ENCODE peak calls at places on chromosomes 13 and 19, in four cellular contexts. One of them, this sample, is unnamed. For H3K36me3, the result is how much of the 10 kb centered on the place peaks cover.

GRCh38 chr19:11096210-11096841 is 7.1 kb downstream of the LDLR start:
- DNase-seq in endodermal cell: no peak
- DNase-seq in tibial artery: peak
- DNase-seq in neural progenitor cell: no peak
- DNase-seq in this sample: peak

GRCh38 chr19:2372076-2372612 is 12.1 kb downstream of the TMPRSS9 start:
- DNase-seq in endodermal cell: no peak
- DNase-seq in tibial artery: no peak
- DNase-seq in neural progenitor cell: no peak
- DNase-seq in this sample: no peak

GRCh38 chr19:2246801-2247361 is 2.2 kb upstream of the AMH start:
- DNase-seq in endodermal cell: no peak
- DNase-seq in tibial artery: no peak
- DNase-seq in neural progenitor cell: no peak
- DNase-seq in this sample: peak

GRCh38 chr19:29860492-29860891 is 48.7 kb downstream of the CCNE1 start:
- DNase-seq in endodermal cell: peak
- DNase-seq in tibial artery: no peak
- DNase-seq in neural progenitor cell: peak
- DNase-seq in this sample: no peak

GRCh38 chr13:48448285-48448962 is 35.5 kb upstream of the LPAR6 start:
- DNase-seq in endodermal cell: no peak
- DNase-seq in tibial artery: no peak
- DNase-seq in neural progenitor cell: no peak
- DNase-seq in this sample: no peak

GRCh38 chr19:17902701-17903100 is 30.1 kb upstream of the CCDC124 start:
- DNase-seq in endodermal cell: no peak
- DNase-seq in tibial artery: no peak
- DNase-seq in neural progenitor cell: no peak
- DNase-seq in this sample: no peak

GRCh38 chr19:51131780-51132680 is 7.3 kb downstream of the SIGLEC9 start:
- DNase-seq in endodermal cell: no peak
- DNase-seq in tibial artery: peak
- DNase-seq in neural progenitor cell: peak
- DNase-seq in this sample: peak

GRCh38 chr13:102774210-102774560 is 599 bp upstream of the TEX30 start:
- DNase-seq in endodermal cell: no peak
- DNase-seq in tibial artery: no peak
- DNase-seq in neural progenitor cell: no peak
- DNase-seq in this sample: no peak

GRCh38 chr19:18426416-18426767 is 7.2 kb downstream of the SSBP4 start:
- DNase-seq in endodermal cell: peak
- DNase-seq in tibial artery: no peak
- DNase-seq in neural progenitor cell: no peak
- DNase-seq in this sample: no peak

GRCh38 chr13:41766439-41766838 is 194.5 kb downstream of the VWA8 start:
- DNase-seq in endodermal cell: no peak
- DNase-seq in tibial artery: no peak
- DNase-seq in neural progenitor cell: no peak
- DNase-seq in this sample: no peak

GRCh38 chr13:95716231-95716630 is 39.3 kb downstream of the DNAJC3 start:
- DNase-seq in endodermal cell: peak
- DNase-seq in tibial artery: no peak
- DNase-seq in neural progenitor cell: peak
- DNase-seq in this sample: no peak

GRCh38 chr19:15715642-15716041 is 12.2 kb upstream of the OR10H2 start:
- DNase-seq in endodermal cell: no peak
- DNase-seq in tibial artery: no peak
- DNase-seq in neural progenitor cell: no peak
- DNase-seq in this sample: no peak

GRCh38 chr13:73607489-73608156 is 526.6 kb downstream of the KLF12 start:
- DNase-seq in endodermal cell: no peak
- DNase-seq in tibial artery: no peak
- DNase-seq in neural progenitor cell: no peak
- DNase-seq in this sample: no peak

GRCh38 chr13:76852991-76853390 is 33.2 kb downstream of the KCTD12 start:
- DNase-seq in endodermal cell: no peak
- DNase-seq in tibial artery: no peak
- DNase-seq in neural progenitor cell: no peak
- DNase-seq in this sample: peak

GRCh38 chr13:36115306-36115705 is 15.9 kb downstream of the DCLK1 start:
- DNase-seq in endodermal cell: no peak
- DNase-seq in tibial artery: no peak
- DNase-seq in neural progenitor cell: no peak
- DNase-seq in this sample: no peak

GRCh38 chr19:13507053-13507611 is 853 bp upstream of the CACNA1A start:
- DNase-seq in endodermal cell: peak
- DNase-seq in tibial artery: no peak
- DNase-seq in neural progenitor cell: peak
- DNase-seq in this sample: no peak

GRCh38 chr13:24270639-24271131 is 38.7 kb upstream of the C1QTNF9 start:
- DNase-seq in endodermal cell: peak
- DNase-seq in tibial artery: peak
- DNase-seq in neural progenitor cell: peak
- DNase-seq in this sample: peak

GRCh38 chr19:37855098-37855497 is 51.3 kb downstream of the WDR87 start:
- DNase-seq in endodermal cell: no peak
- DNase-seq in tibial artery: no peak
- DNase-seq in neural progenitor cell: no peak
- DNase-seq in this sample: peak

GRCh38 chr13:91647361-91647970 is 249.0 kb downstream of the GPC5 start:
- DNase-seq in endodermal cell: peak
- DNase-seq in tibial artery: no peak
- DNase-seq in neural progenitor cell: peak
- DNase-seq in this sample: peak

GRCh38 chr13:28820099-28821051 is at the start of gene MTUS2:
- DNase-seq in endodermal cell: peak
- DNase-seq in tibial artery: no peak
- DNase-seq in neural progenitor cell: peak
- DNase-seq in this sample: peak

GRCh38 chr13:41054919-41055619 is 6.2 kb upstream of the WBP4 start:
- DNase-seq in endodermal cell: peak
- DNase-seq in tibial artery: no peak
- DNase-seq in neural progenitor cell: peak
- DNase-seq in this sample: no peak

GRCh38 chr13:21234537-21234936 is 58.1 kb downstream of the MRPL57 start:
- DNase-seq in endodermal cell: no peak
- DNase-seq in tibial artery: no peak
- DNase-seq in neural progenitor cell: no peak
- DNase-seq in this sample: no peak

DNA sequence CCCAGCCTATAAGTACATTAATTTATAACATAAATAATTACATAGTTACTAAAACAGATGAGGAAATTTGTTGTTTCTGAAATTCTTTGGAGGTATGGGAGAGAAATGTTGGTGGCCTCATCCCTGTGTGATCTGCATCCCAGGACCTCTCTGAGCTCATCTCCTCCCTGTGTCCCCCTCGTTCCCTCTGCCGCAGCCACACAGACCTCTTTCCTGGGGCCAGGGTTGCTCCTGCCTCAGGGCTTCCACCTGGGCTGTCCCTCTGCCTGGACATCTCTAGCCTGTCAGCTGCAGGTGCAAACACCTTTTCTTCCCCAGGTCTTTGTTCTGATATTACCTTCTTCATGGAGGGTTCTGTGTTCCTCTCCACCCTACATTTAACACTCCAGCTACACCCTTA is 3.9 kb downstream of the ZNF766 start:
- DNase-seq in endodermal cell: no peak
- DNase-seq in tibial artery: no peak
- DNase-seq in neural progenitor cell: no peak
- DNase-seq in this sample: no peak
- H3K36me3 ChIP-seq in endodermal cell: under half
- H3K36me3 ChIP-seq in tibial artery: under half
- H3K36me3 ChIP-seq in neural progenitor cell: under half
- H3K36me3 ChIP-seq in this sample: under half

GRCh38 chr13:112065867-112066623 is 904 bp upstream of the SOX1 start:
- DNase-seq in endodermal cell: peak
- DNase-seq in tibial artery: no peak
- DNase-seq in neural progenitor cell: peak
- DNase-seq in this sample: no peak
- H3K4me3 ChIP-seq in endodermal cell: no peak
- H3K4me3 ChIP-seq in tibial artery: peak
- H3K4me3 ChIP-seq in neural progenitor cell: peak
- H3K4me3 ChIP-seq in this sample: peak

GRCh38 chr13:45529758-45530157 is 65.0 kb downstream of the COG3 start:
- DNase-seq in endodermal cell: no peak
- DNase-seq in tibial artery: no peak
- DNase-seq in neural progenitor cell: no peak
- DNase-seq in this sample: no peak

GRCh38 chr13:45537506-45537905 is 72.8 kb downstream of the COG3 start:
- DNase-seq in endodermal cell: no peak
- DNase-seq in tibial artery: no peak
- DNase-seq in neural progenitor cell: no peak
- DNase-seq in this sample: no peak

GRCh38 chr13:45536224-45536623 is 71.5 kb downstream of the COG3 start:
- DNase-seq in endodermal cell: no peak
- DNase-seq in tibial artery: no peak
- DNase-seq in neural progenitor cell: no peak
- DNase-seq in this sample: no peak

GRCh38 chr13:45538382-45538781 is 73.6 kb downstream of the COG3 start:
- DNase-seq in endodermal cell: no peak
- DNase-seq in tibial artery: no peak
- DNase-seq in neural progenitor cell: peak
- DNase-seq in this sample: no peak

DNA sequence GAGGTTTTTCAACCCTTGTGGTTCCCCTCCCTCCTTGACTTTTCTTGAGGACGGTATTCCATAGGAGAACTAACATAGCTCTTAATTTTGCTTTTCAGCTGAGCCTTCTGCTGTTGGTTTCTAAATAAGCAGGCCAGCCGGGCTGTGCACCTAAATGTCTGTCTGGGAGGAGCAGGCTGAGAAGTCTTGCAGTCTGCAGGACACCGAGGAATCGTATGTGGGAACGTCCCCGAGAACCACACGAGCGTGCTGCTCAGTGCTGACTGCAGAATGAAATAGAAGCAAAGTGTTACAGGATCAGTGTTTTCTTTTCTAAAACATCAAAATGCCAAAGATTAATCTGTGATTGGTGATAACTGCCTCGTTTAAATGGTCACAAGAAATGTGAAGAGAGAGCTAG is 69.9 kb downstream of the COG3 start:
- DNase-seq in endodermal cell: no peak
- DNase-seq in tibial artery: no peak
- DNase-seq in neural progenitor cell: no peak
- DNase-seq in this sample: peak
- H3K36me3 ChIP-seq in endodermal cell: half or more
- H3K36me3 ChIP-seq in tibial artery: half or more
- H3K36me3 ChIP-seq in neural progenitor cell: under half
- H3K36me3 ChIP-seq in this sample: under half

GRCh38 chr19:46031781-46032596 is 8.8 kb downstream of the IGFL4 start:
- DNase-seq in endodermal cell: no peak
- DNase-seq in tibial artery: no peak
- DNase-seq in neural progenitor cell: no peak
- DNase-seq in this sample: no peak

GRCh38 chr19:46035546-46035945 is 5.3 kb downstream of the IGFL4 start:
- DNase-seq in endodermal cell: no peak
- DNase-seq in tibial artery: no peak
- DNase-seq in neural progenitor cell: no peak
- DNase-seq in this sample: no peak

GRCh38 chr19:46030861-46031550 is 8.2 kb upstream of the PGLYRP1 start:
- DNase-seq in endodermal cell: peak
- DNase-seq in tibial artery: no peak
- DNase-seq in neural progenitor cell: no peak
- DNase-seq in this sample: no peak

GRCh38 chr19:46033401-46033800 is 7.4 kb downstream of the IGFL4 start:
- DNase-seq in endodermal cell: no peak
- DNase-seq in tibial artery: no peak
- DNase-seq in neural progenitor cell: no peak
- DNase-seq in this sample: no peak

DNA sequence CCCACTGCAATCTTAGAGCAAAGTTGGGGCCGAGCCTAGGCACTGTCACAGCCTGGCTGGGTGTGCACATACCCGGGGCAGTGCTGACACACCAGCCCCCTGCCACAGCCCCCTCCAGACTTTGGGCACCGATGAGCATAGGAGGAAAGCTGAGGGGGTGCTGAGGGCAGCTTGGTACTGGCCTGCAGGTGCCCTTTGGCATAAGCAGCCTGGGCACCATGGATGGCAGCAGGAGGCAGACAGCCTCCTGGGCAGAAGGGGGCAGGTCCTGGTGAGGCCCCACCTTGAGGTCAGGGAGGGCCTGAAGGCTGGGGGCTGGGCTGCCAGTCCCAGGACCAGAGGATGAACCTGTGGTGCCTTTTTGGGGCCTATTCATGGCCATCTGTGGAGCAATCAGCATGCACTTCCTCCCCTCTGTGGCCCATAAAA is 8.2 kb downstream of the IGFL4 start:
- DNase-seq in endodermal cell: no peak
- DNase-seq in tibial artery: no peak
- DNase-seq in neural progenitor cell: no peak
- DNase-seq in this sample: no peak
- H3K4me3 ChIP-seq in endodermal cell: no peak
- H3K4me3 ChIP-seq in tibial artery: no peak
- H3K4me3 ChIP-seq in neural progenitor cell: no peak
- H3K4me3 ChIP-seq in this sample: no peak

This sample was measured in testis.